ENCODE peak calls at places on chromosomes 5 and 9, in ten cellular contexts. F, J, Q, Y, W, M, R, T, B and X are unnamed samples.

GRCh38 chr5:36502608-36503007 is 103.8 kb upstream of the SLC1A3 start:
- DNase-seq in F (peak), J (peak), Q (no peak), Y (peak), W (no peak), M (no peak), R (peak), T (peak), B (no peak), X (no peak)

GRCh38 chr9:92769276-92769675 is 4.6 kb upstream of the BICD2 start:
- DNase-seq in F (no peak), J (no peak), Q (no peak), Y (no peak), W (no peak), M (no peak), R (no peak), T (no peak), B (no peak), X (no peak)

GRCh38 chr9:4301971-4302427 is 2.1 kb upstream of the GLIS3 start:
- DNase-seq in F (peak), J (peak), Q (peak), Y (peak), W (no peak), M (no peak), R (peak), T (peak), B (no peak), X (no peak)

GRCh38 chr5:38613992-38614836 is 57.8 kb upstream of the LIFR start:
- DNase-seq in F (peak), J (no peak), Q (no peak), Y (no peak), W (peak), M (peak), R (no peak), T (no peak), B (peak), X (no peak)

GRCh38 chr5:144332265-144332664 is 161.6 kb downstream of the KCTD16 start:
- DNase-seq in F (no peak), J (no peak), Q (no peak), Y (peak), W (no peak), M (no peak), R (peak), T (no peak), B (no peak), X (no peak)

GRCh38 chr5:143025376-143025775 is 255.2 kb downstream of the ARHGAP26 start:
- DNase-seq in F (no peak), J (no peak), Q (no peak), Y (peak), W (no peak), M (no peak), R (no peak), T (peak), B (no peak), X (no peak)

GRCh38 chr5:128536861-128537305 is 1.2 kb downstream of the FBN2 start:
- DNase-seq in F (no peak), J (peak), Q (no peak), Y (peak), W (no peak), M (no peak), R (peak), T (peak), B (no peak), X (no peak)

GRCh38 chr5:169083394-169084018 is 217.4 kb downstream of the SLIT3 start:
- DNase-seq in F (no peak), J (no peak), Q (no peak), Y (no peak), W (no peak), M (no peak), R (no peak), T (no peak), B (no peak), X (no peak)

GRCh38 chr9:109907400-109907799 is 127.4 kb downstream of the PALM2AKAP2 start:
- DNase-seq in F (no peak), J (peak), Q (peak), Y (no peak), W (no peak), M (no peak), R (no peak), T (no peak), B (no peak), X (no peak)

GRCh38 chr5:96680759-96681158 is 18.6 kb downstream of the CAST start:
- DNase-seq in F (no peak), J (peak), Q (no peak), Y (no peak), W (no peak), M (no peak), R (no peak), T (peak), B (no peak), X (no peak)

GRCh38 chr5:15957124-15957523 is 222.5 kb downstream of the MARCHF11 start:
- DNase-seq in F (no peak), J (no peak), Q (no peak), Y (no peak), W (no peak), M (peak), R (no peak), T (no peak), B (no peak), X (no peak)

GRCh38 chr5:123673107-123673506 is 161.1 kb downstream of the CSNK1G3 start:
- DNase-seq in F (no peak), J (no peak), Q (no peak), Y (peak), W (no peak), M (no peak), R (no peak), T (no peak), B (no peak), X (no peak)
- TF ChIP-seq CTCF in F (no peak), J (no peak), Q (no peak), Y (no peak), W (no peak), M (no peak), R (no peak), T (no peak), B (no peak), X (no peak)

DNA sequence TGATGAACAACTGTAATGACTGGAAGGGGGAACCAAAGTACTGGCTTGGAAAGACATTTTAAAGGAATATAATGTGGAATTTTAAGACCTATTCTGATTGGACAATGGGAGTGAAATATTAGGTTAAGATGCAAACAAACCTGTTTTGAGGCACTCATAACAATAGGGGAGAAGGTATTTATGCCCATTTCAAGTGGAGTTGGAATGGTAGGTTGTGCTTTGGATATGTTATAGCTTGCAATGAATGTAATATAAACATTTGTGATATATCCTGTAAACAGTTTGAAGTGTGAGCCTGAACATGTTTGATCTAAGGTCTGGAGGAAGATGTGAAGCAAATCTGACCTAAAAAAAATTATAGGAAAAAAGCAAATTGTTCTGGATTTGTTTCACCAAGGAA is 129.6 kb upstream of the GRHPR start:
- DNase-seq in F (no peak), J (no peak), Q (no peak), Y (no peak), W (no peak), M (no peak), R (peak), T (no peak), B (no peak), X (no peak)
- TF ChIP-seq CTCF in F (no peak), J (no peak), Q (no peak), Y (no peak), W (no peak), M (no peak), R (no peak), T (no peak), B (no peak), X (no peak)

DNA sequence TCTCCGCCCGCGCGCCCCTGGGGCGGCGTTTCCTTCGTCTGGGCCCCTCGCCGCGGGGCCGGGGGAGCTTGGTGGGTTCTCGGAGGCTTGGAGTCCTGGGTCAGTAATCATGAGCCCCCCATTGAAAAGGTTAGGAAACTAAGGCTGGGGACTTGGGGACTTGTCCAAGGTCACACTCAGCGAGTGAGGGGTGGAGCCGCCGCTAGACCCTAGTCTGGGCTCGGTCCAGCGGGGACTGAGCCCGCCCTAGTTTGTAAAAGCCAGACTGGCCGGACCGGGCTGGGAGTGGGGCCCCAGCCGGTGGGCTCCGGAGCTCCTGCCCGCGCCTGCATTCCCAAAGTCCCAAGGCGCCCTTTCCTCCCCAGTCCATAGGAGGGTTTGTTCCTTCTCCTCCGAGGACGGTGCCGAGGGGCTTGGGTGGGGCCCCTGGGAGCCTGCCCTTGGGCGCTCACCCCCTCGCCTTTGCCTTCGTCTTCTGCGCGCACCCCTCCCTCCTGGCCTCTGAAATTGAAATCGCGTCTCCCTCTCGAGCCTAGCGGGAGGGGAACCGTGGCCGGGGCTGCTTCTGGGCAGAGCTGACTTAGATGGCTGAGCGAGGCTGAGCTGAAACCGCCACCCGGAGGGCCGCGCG is 995 bp downstream of the OLFM1 start:
- DNase-seq in F (no peak), J (no peak), Q (no peak), Y (no peak), W (no peak), M (no peak), R (no peak), T (no peak), B (no peak), X (no peak)
- TF ChIP-seq CTCF in F (no peak), J (no peak), Q (no peak), Y (no peak), W (no peak), M (no peak), R (no peak), T (no peak), B (no peak), X (no peak)

DNA sequence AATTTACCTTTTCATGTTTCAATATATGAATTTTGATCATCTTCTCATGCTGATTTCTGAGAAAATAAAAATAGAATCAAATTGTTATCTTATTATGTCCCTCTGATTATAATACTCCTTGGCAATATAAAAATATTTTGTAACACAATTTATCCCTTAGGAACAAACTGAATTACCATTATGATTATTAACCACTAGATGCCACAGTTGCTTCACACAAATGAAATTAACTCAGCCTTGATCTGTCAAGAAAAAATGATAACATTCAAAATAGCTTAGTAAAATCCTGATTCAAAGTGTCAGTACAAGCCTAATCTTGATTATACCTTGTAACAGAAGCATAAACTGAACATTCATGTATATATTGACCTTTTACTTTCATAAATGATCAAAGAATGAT is 4.8 kb upstream of the CHSY3 start:
- DNase-seq in F (no peak), J (peak), Q (no peak), Y (peak), W (no peak), M (no peak), R (peak), T (peak), B (no peak), X (no peak)
- TF ChIP-seq CTCF in F (peak), J (peak), Q (no peak), Y (peak), W (no peak), M (peak), R (peak), T (peak), B (no peak), X (peak)